ENCODE peak calls at places on chromosomes 6 and 20, in eight cellular contexts. D is K562, H is prostate gland, M is GM12878, C is HCT116, R is A549, I is lower leg skin, B is HepG2. G is an unnamed sample.

GRCh38 chr20:17431621-17432364 is 99.4 kb downstream of the BFSP1 start:
- DNase-seq in D (peak), H (peak), M (no peak), C (peak), R (peak), I (peak), B (peak), G (peak)

GRCh38 chr20:25632940-25633790 is 9.4 kb upstream of the NANP start:
- DNase-seq in D (no peak), H (no peak), M (no peak), C (no peak), R (no peak), I (no peak), B (no peak), G (no peak)

GRCh38 chr20:16566080-16566479 is 7.2 kb downstream of the KIF16B start:
- DNase-seq in D (no peak), H (no peak), M (no peak), C (no peak), R (no peak), I (no peak), B (no peak), G (no peak)

GRCh38 chr6:164085552-164086325 is 671.2 kb downstream of the QKI start:
- DNase-seq in D (no peak), H (no peak), M (no peak), C (no peak), R (no peak), I (peak), B (no peak), G (peak)

GRCh38 chr6:5466459-5466858 is 205.1 kb downstream of the FARS2 start:
- DNase-seq in D (no peak), H (no peak), M (no peak), C (no peak), R (no peak), I (no peak), B (no peak), G (no peak)

GRCh38 chr6:26415036-26415614 is 13.1 kb downstream of the BTN3A1 start:
- DNase-seq in D (no peak), H (no peak), M (no peak), C (no peak), R (no peak), I (no peak), B (peak), G (no peak)

GRCh38 chr20:362271-363254 is 15.7 kb downstream of the NRSN2 start:
- DNase-seq in D (no peak), H (peak), M (no peak), C (peak), R (peak), I (peak), B (peak), G (peak)

GRCh38 chr20:38985603-38986170 is 23.5 kb downstream of the DHX35 start:
- DNase-seq in D (no peak), H (no peak), M (peak), C (no peak), R (no peak), I (no peak), B (peak), G (no peak)

GRCh38 chr6:40359808-40360207 is 227.4 kb downstream of the LRFN2 start:
- DNase-seq in D (no peak), H (no peak), M (no peak), C (no peak), R (no peak), I (peak), B (no peak), G (no peak)

GRCh38 chr6:115750292-115750691 is 310.4 kb downstream of the FRK start:
- DNase-seq in D (no peak), H (no peak), M (no peak), C (no peak), R (no peak), I (no peak), B (no peak), G (no peak)

GRCh38 chr6:73523434-73524123 is 2.7 kb upstream of the EEF1A1 start:
- DNase-seq in D (peak), H (peak), M (no peak), C (peak), R (peak), I (peak), B (peak), G (peak)

GRCh38 chr6:53794720-53795253 is at the start of gene LRRC1:
- DNase-seq in D (peak), H (peak), M (peak), C (peak), R (peak), I (peak), B (peak), G (peak)

GRCh38 chr6:146113055-146113623 is 84.3 kb downstream of the GRM1 start:
- DNase-seq in D (no peak), H (no peak), M (no peak), C (no peak), R (no peak), I (no peak), B (no peak), G (no peak)

GRCh38 chr6:170291271-170292110 is 613 bp upstream of the DLL1 start:
- DNase-seq in D (no peak), H (peak), M (no peak), C (no peak), R (no peak), I (peak), B (no peak), G (peak)

GRCh38 chr20:25623225-25623735 is 534 bp downstream of the NANP start:
- DNase-seq in D (no peak), H (peak), M (peak), C (peak), R (peak), I (peak), B (peak), G (peak)

GRCh38 chr6:168364793-168365421 is 45.3 kb upstream of the DACT2 start:
- DNase-seq in D (no peak), H (no peak), M (no peak), C (no peak), R (no peak), I (peak), B (no peak), G (no peak)

GRCh38 chr6:33702345-33702977 is 9.0 kb downstream of the UQCC2 start:
- DNase-seq in D (peak), H (no peak), M (no peak), C (peak), R (peak), I (no peak), B (peak), G (peak)

GRCh38 chr6:42045538-42046460 is 4.5 kb upstream of the TAF8 start:
- DNase-seq in D (peak), H (peak), M (peak), C (peak), R (peak), I (peak), B (no peak), G (peak)

GRCh38 chr6:104182811-104183210 is 676.9 kb downstream of the HACE1 start:
- DNase-seq in D (no peak), H (no peak), M (no peak), C (no peak), R (no peak), I (no peak), B (no peak), G (no peak)

GRCh38 chr6:17691925-17692538 is 14.7 kb downstream of the NUP153 start:
- DNase-seq in D (no peak), H (no peak), M (no peak), C (no peak), R (no peak), I (no peak), B (no peak), G (no peak)

GRCh38 chr20:23028377-23028776 is 6.7 kb upstream of the SSTR4 start:
- DNase-seq in D (no peak), H (no peak), M (no peak), C (no peak), R (no peak), I (peak), B (no peak), G (no peak)

GRCh38 chr6:101398716-101399626 is 5.5 kb downstream of the GRIK2 start:
- DNase-seq in D (no peak), H (no peak), M (no peak), C (no peak), R (no peak), I (no peak), B (no peak), G (no peak)

GRCh38 chr6:118288355-118289124 is 259.6 kb upstream of the PLN start:
- DNase-seq in D (no peak), H (no peak), M (no peak), C (no peak), R (no peak), I (no peak), B (no peak), G (no peak)

GRCh38 chr6:52537001-52537753 is 39.7 kb downstream of the TRAM2 start:
- DNase-seq in D (no peak), H (no peak), M (peak), C (no peak), R (no peak), I (no peak), B (no peak), G (no peak)

GRCh38 chr6:50249493-50249892 is 199.8 kb upstream of the DEFB112 start:
- DNase-seq in D (no peak), H (no peak), M (no peak), C (no peak), R (no peak), I (no peak), B (peak), G (no peak)

GRCh38 chr6:17628873-17629272 is 28.8 kb downstream of the FAM8A1 start:
- DNase-seq in D (no peak), H (no peak), M (no peak), C (no peak), R (no peak), I (no peak), B (no peak), G (no peak)

GRCh38 chr6:47525330-47526057 is 47.9 kb downstream of the CD2AP start:
- DNase-seq in D (no peak), H (no peak), M (no peak), C (no peak), R (no peak), I (no peak), B (no peak), G (no peak)

GRCh38 chr6:34189806-34190503 is 44.1 kb upstream of the GRM4 start:
- DNase-seq in D (no peak), H (no peak), M (no peak), C (no peak), R (no peak), I (peak), B (peak), G (no peak)

GRCh38 chr6:17393335-17394191 is at the start of gene CAP2:
- DNase-seq in D (peak), H (peak), M (no peak), C (no peak), R (peak), I (peak), B (peak), G (peak)

GRCh38 chr20:11216451-11217314 is 542.9 kb upstream of the JAG1 start:
- DNase-seq in D (no peak), H (no peak), M (no peak), C (no peak), R (peak), I (no peak), B (peak), G (no peak)

GRCh38 chr20:18943542-18943941 is 130.0 kb downstream of the SCP2D1 start:
- DNase-seq in D (no peak), H (no peak), M (no peak), C (no peak), R (peak), I (no peak), B (no peak), G (no peak)

GRCh38 chr20:61558726-61559125 is 306.7 kb downstream of the CDH4 start:
- DNase-seq in D (no peak), H (no peak), M (no peak), C (no peak), R (no peak), I (no peak), B (no peak), G (no peak)

GRCh38 chr6:95593025-95593424 is 15.7 kb downstream of the MANEA start:
- DNase-seq in D (no peak), H (peak), M (no peak), C (no peak), R (peak), I (no peak), B (peak), G (no peak)

GRCh38 chr20:63087872-63088680 is 81.3 kb upstream of the BHLHE23 start:
- DNase-seq in D (no peak), H (no peak), M (no peak), C (no peak), R (no peak), I (peak), B (no peak), G (peak)

GRCh38 chr6:44052419-44053011 is 74.7 kb downstream of the MRPL14 start:
- DNase-seq in D (peak), H (no peak), M (no peak), C (no peak), R (peak), I (no peak), B (no peak), G (peak)

GRCh38 chr20:1319462-1319861 is 9.5 kb downstream of the SDCBP2 start:
- DNase-seq in D (no peak), H (no peak), M (no peak), C (no peak), R (no peak), I (no peak), B (no peak), G (no peak)

GRCh38 chr20:10863337-10864060 is 189.7 kb upstream of the JAG1 start:
- DNase-seq in D (no peak), H (no peak), M (no peak), C (peak), R (peak), I (no peak), B (no peak), G (peak)

GRCh38 chr20:51456511-51457280 is 85.8 kb downstream of the NFATC2 start:
- DNase-seq in D (peak), H (peak), M (no peak), C (peak), R (peak), I (peak), B (peak), G (peak)

GRCh38 chr20:34524426-34524825 is 8.2 kb downstream of the DYNLRB1 start:
- DNase-seq in D (no peak), H (no peak), M (no peak), C (no peak), R (no peak), I (peak), B (no peak), G (peak)

GRCh38 chr20:34525709-34526416 is 9.6 kb downstream of the DYNLRB1 start:
- DNase-seq in D (no peak), H (peak), M (no peak), C (peak), R (peak), I (peak), B (peak), G (peak)

GRCh38 chr20:34526466-34526865 is 10.2 kb downstream of the DYNLRB1 start:
- DNase-seq in D (no peak), H (no peak), M (no peak), C (no peak), R (no peak), I (peak), B (no peak), G (peak)

GRCh38 chr20:34525342-34525708 is 9.1 kb downstream of the DYNLRB1 start:
- DNase-seq in D (no peak), H (no peak), M (no peak), C (no peak), R (no peak), I (no peak), B (no peak), G (no peak)

DNA sequence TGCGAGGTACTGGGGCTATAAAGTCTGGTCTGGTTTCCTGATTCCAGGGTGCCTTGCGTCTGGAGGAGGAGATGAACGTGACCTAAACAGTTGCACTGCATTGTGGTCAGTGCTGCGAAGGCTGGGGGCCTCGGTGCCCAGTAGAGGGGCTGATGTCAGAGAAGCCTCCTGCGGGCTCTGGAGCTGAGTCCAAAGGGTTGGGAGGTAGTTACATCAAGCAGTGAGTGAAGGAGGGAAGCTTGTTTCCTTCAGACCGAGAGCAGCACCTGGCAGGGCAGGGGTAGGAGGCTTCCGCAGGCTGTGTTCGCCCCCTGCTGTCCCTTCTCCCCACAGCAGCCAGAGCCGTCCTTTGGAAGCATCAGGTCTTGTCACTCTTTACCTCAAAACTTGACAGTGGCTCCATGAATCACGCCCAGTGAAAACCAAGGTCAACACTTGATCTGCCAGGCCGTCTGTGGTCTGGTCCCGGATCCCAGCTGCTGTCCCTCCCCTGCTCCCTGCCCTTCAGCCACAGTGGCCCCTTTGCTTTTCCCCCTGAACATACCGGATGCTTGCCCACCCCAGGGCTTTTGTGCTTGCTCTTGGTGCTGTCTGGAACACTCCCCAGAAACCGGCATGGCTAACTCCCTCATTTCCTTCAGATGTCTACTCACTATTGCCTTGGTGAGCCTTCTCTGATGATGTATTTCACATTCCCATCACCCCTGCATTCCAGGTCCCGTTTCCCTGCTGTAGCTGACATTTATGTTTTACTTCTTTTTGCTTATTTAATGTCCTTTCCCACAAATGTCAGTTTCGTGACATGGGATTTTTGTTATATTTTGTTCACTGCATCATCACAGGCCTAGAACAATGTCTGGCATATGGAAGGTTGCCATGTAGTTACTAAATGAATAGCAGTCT is 7.0 kb downstream of the DYNLRB1 start:
- DNase-seq in D (peak), H (peak), M (no peak), C (peak), R (peak), I (peak), B (peak), G (peak)
- TF ChIP-seq POLR2A in D (no peak), H (no peak), M (no peak), C (no peak), R (no peak), I (no peak), B (no peak), G (no peak)

GRCh38 chr6:36335465-36336209 is 1.1 kb downstream of the BNIP5 start:
- DNase-seq in D (no peak), H (no peak), M (no peak), C (no peak), R (no peak), I (no peak), B (no peak), G (no peak)

GRCh38 chr6:36337814-36338213 is 1.1 kb upstream of the BNIP5 start:
- DNase-seq in D (no peak), H (no peak), M (no peak), C (no peak), R (no peak), I (no peak), B (no peak), G (no peak)

GRCh38 chr6:36334832-36335459 is 1.7 kb downstream of the BNIP5 start:
- DNase-seq in D (no peak), H (no peak), M (no peak), C (no peak), R (no peak), I (no peak), B (peak), G (no peak)

GRCh38 chr6:36336210-36336588 is 489 bp downstream of the BNIP5 start:
- DNase-seq in D (no peak), H (no peak), M (no peak), C (no peak), R (no peak), I (no peak), B (no peak), G (no peak)

GRCh38 chr6:36336779-36337194 is at the start of gene BNIP5:
- DNase-seq in D (no peak), H (no peak), M (no peak), C (no peak), R (no peak), I (no peak), B (no peak), G (no peak)
- TF ChIP-seq POLR2A in D (no peak), H (no peak), M (no peak), C (no peak), R (no peak), I (no peak), B (no peak), G (no peak)

GRCh38 chr20:35277531-35278395 is at the start of gene MMP24OS:
- DNase-seq in D (peak), H (peak), M (peak), C (peak), R (peak), I (peak), B (no peak), G (peak)
- TF ChIP-seq POLR2A in D (peak), H (peak), M (peak), C (peak), R (peak), I (no peak), B (peak), G (peak)

GRCh38 chr20:46398963-46399362 is 7.5 kb downstream of the ELMO2 start:
- DNase-seq in D (no peak), H (no peak), M (no peak), C (no peak), R (no peak), I (no peak), B (no peak), G (no peak)

GRCh38 chr20:46400828-46401477 is 5.5 kb downstream of the ELMO2 start:
- DNase-seq in D (no peak), H (no peak), M (no peak), C (no peak), R (no peak), I (no peak), B (no peak), G (no peak)

GRCh38 chr20:46400253-46400652 is 6.2 kb downstream of the ELMO2 start:
- DNase-seq in D (no peak), H (no peak), M (no peak), C (no peak), R (no peak), I (no peak), B (no peak), G (peak)

GRCh38 chr20:46401478-46401860 is 4.9 kb downstream of the ELMO2 start:
- DNase-seq in D (no peak), H (no peak), M (peak), C (no peak), R (no peak), I (no peak), B (no peak), G (no peak)

DNA sequence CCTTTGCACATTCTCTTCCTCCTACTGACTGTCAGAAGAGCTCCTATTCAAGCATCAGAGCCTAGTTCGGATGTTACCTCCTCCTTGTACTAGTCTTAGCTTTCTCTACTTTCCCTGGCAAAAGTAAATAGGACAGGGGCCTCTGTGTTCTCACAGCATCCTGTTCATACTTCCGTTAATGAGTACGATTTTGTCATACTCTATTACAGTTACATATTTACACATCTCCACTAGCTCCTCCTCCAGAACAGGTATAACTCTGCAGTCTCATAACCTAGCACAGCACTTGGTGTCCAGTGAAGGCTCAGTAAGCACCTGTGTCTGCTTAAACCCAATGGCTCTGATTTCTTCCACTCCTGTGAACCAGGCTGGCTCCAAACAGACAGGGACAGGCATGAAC is 7.0 kb downstream of the ELMO2 start:
- DNase-seq in D (no peak), H (peak), M (no peak), C (no peak), R (no peak), I (no peak), B (no peak), G (no peak)
- TF ChIP-seq POLR2A in D (no peak), H (no peak), M (no peak), C (no peak), R (no peak), I (no peak), B (no peak), G (no peak)